ENCODE peak calls at places on chromosomes 5 and 9, in four cellular contexts. Q is K562, T is WTC11, H is SK-N-SH. I is an unnamed sample.

GRCh38 chr9:99778308-99778707 is 43.4 kb upstream of the NR4A3 start:
- DNase-seq in Q (peak), T (no peak), H (no peak), I (no peak)

GRCh38 chr9:124697326-124698200 is 73.5 kb downstream of the NR6A1 start:
- DNase-seq in T (no peak), H (peak), Q (no peak), I (no peak)

GRCh38 chr9:2180704-2181103 is 165.6 kb downstream of the SMARCA2 start:
- DNase-seq in Q (no peak), T (no peak), H (no peak), I (no peak)

GRCh38 chr9:89405832-89406231 is 87.5 kb downstream of the SECISBP2 start:
- DNase-seq in T (no peak), H (peak), Q (no peak), I (no peak)

GRCh38 chr5:149310947-149311675 is 34.2 kb upstream of the GRPEL2 start:
- DNase-seq in Q (no peak), H (no peak), T (no peak), I (no peak)

GRCh38 chr5:74199436-74200210 is 440.9 kb downstream of the ENC1 start:
- DNase-seq in Q (no peak), T (no peak), H (no peak), I (no peak)

GRCh38 chr5:68216737-68217231 is 1.2 kb downstream of the PIK3R1 start:
- DNase-seq in T (no peak), Q (no peak), H (peak), I (no peak)

GRCh38 chr9:125525846-125526619 is 181.0 kb downstream of the MAPKAP1 start:
- DNase-seq in Q (no peak), T (no peak), H (no peak), I (no peak)

GRCh38 chr5:23026252-23027170 is 173.4 kb upstream of the CDH12 start:
- DNase-seq in T (no peak), Q (no peak), H (no peak), I (no peak)

GRCh38 chr9:87270241-87271234 is 227.1 kb upstream of the DAPK1 start:
- DNase-seq in T (no peak), Q (no peak), H (peak), I (no peak)
- TF ChIP-seq TEAD4 in T (no peak), Q (no peak), H (no peak), I (no peak)

GRCh38 chr9:127912882-127913281 is 4.0 kb downstream of the ST6GALNAC4 start:
- DNase-seq in T (no peak), H (no peak), Q (no peak), I (no peak)

GRCh38 chr9:127912296-127912695 is 4.5 kb downstream of the ST6GALNAC4 start:
- DNase-seq in H (no peak), T (no peak), Q (no peak), I (no peak)

GRCh38 chr9:127909839-127910273 is 7.0 kb downstream of the ST6GALNAC4 start:
- DNase-seq in Q (no peak), H (no peak), T (no peak), I (no peak)

GRCh38 chr9:127908660-127908926 is 8.2 kb downstream of the ST6GALNAC4 start:
- DNase-seq in T (no peak), H (no peak), Q (no peak), I (no peak)

GRCh38 chr9:127910613-127911205 is 6.1 kb downstream of the ST6GALNAC4 start:
- DNase-seq in H (no peak), T (no peak), Q (no peak), I (no peak)
- TF ChIP-seq TEAD4 in H (no peak), T (no peak), Q (no peak), I (no peak)

GRCh38 chr9:121399126-121399882 is 29.3 kb upstream of the STOM start:
- DNase-seq in H (no peak), T (no peak), Q (no peak), I (no peak)

GRCh38 chr9:121395558-121395957 is 25.5 kb upstream of the STOM start:
- DNase-seq in T (no peak), Q (no peak), H (no peak), I (no peak)

GRCh38 chr9:121404906-121405305 is 34.9 kb upstream of the STOM start:
- DNase-seq in T (no peak), Q (no peak), H (no peak), I (no peak)

GRCh38 chr9:121398374-121398773 is 28.3 kb upstream of the STOM start:
- DNase-seq in H (no peak), Q (no peak), T (no peak), I (no peak)

GRCh38 chr9:121399883-121400607 is 30.0 kb upstream of the STOM start:
- DNase-seq in H (peak), T (no peak), Q (peak), I (no peak)
- TF ChIP-seq TEAD4 in H (no peak), T (no peak), Q (peak), I (no peak)

GRCh38 chr9:119003218-119003617 is 366.0 kb downstream of the BRINP1 start:
- DNase-seq in Q (no peak), H (no peak), T (no peak), I (no peak)
- TF ChIP-seq TEAD4 in Q (no peak), H (no peak), T (no peak), I (no peak)

GRCh38 chr5:133032852-133033742 is 6.7 kb upstream of the ZCCHC10 start:
- DNase-seq in Q (peak), H (no peak), T (no peak), I (no peak)
- TF ChIP-seq TEAD4 in Q (peak), H (no peak), T (no peak), I (no peak)

GRCh38 chr5:99104538-99105132 is 175.8 kb upstream of the CHD1 start:
- DNase-seq in T (no peak), Q (peak), H (peak), I (no peak)
- TF ChIP-seq TEAD4 in T (no peak), Q (no peak), H (no peak), I (no peak)

GRCh38 chr9:1013018-1013417 is 36.6 kb downstream of the DMRT3 start:
- DNase-seq in H (no peak), Q (peak), T (no peak), I (no peak)
- TF ChIP-seq TEAD4 in H (no peak), Q (no peak), T (no peak), I (no peak)

I was measured in H1.